ENCODE peak calls at places on chromosome 3, in five cellular contexts. S, L, W, X and I are unnamed samples.

GRCh38 chr3:27093771-27094170 is 275.4 kb downstream of the NEK10 start:
- DNase-seq in S (no peak), L (no peak), W (peak; percentile 3), X (peak; percentile 6), I (no peak)

GRCh38 chr3:24505678-24506560 is 11.3 kb upstream of the THRB start:
- DNase-seq in S (no peak), L (no peak), W (no peak), X (peak; percentile 68), I (no peak)

GRCh38 chr3:195896361-195897080 is 11.8 kb downstream of the TNK2 start:
- DNase-seq in S (peak; percentile 60), L (no peak), W (no peak), X (no peak), I (no peak)

GRCh38 chr3:178381971-178382370 is 154.3 kb upstream of the KCNMB2 start:
- DNase-seq in S (no peak), L (no peak), W (no peak), X (no peak), I (no peak)

GRCh38 chr3:13073042-13073906 is at the start of gene IQSEC1:
- DNase-seq in S (peak; percentile 29), L (no peak), W (no peak), X (no peak), I (peak; percentile 86)

GRCh38 chr3:46907271-46907670 is 29.8 kb downstream of the PTH1R start:
- DNase-seq in S (no peak), L (no peak), W (no peak), X (no peak), I (no peak)

GRCh38 chr3:115146032-115146417 is 1.1 kb downstream of the ZBTB20 start:
- DNase-seq in S (peak; percentile 57), L (no peak), W (peak; percentile 32), X (peak; percentile 79), I (no peak)

GRCh38 chr3:47804571-47804970 is 1.6 kb downstream of the DHX30 start:
- DNase-seq in S (no peak), L (no peak), W (no peak), X (peak; percentile 97), I (no peak)

GRCh38 chr3:15295506-15295905 is 36.9 kb downstream of the SH3BP5 start:
- DNase-seq in S (no peak), L (no peak), W (no peak), X (peak; percentile 53), I (no peak)

GRCh38 chr3:161343986-161344385 is 27.3 kb downstream of the SPTSSB start:
- DNase-seq in S (no peak), L (no peak), W (no peak), X (no peak), I (no peak)

GRCh38 chr3:106208979-106209378 is 340.2 kb upstream of the CBLB start:
- DNase-seq in S (no peak), L (no peak), W (no peak), X (no peak), I (no peak)

GRCh38 chr3:135246027-135246426 is 451.0 kb downstream of the EPHB1 start:
- DNase-seq in S (no peak), L (no peak), W (no peak), X (no peak), I (no peak)

GRCh38 chr3:46442591-46443530 is 21.8 kb downstream of the LTF start:
- DNase-seq in S (peak; percentile 59), L (no peak), W (no peak), X (peak; percentile 72), I (no peak)

GRCh38 chr3:50194903-50195500 is 3.6 kb downstream of the GNAT1 start:
- DNase-seq in S (no peak), L (no peak), W (no peak), X (no peak), I (no peak)

GRCh38 chr3:147008886-147009285 is 397.5 kb downstream of the ZIC4 start:
- DNase-seq in S (no peak), L (no peak), W (no peak), X (no peak), I (no peak)

GRCh38 chr3:13072239-13073041 is 789 bp downstream of the IQSEC1 start:
- DNase-seq in S (no peak), L (no peak), W (no peak), X (no peak), I (no peak)

GRCh38 chr3:158213461-158213860 is 103.6 kb downstream of the RSRC1 start:
- DNase-seq in S (no peak), L (no peak), W (no peak), X (no peak), I (no peak)

GRCh38 chr3:113254171-113254947 is 43.0 kb downstream of the BOC start:
- DNase-seq in S (no peak), L (no peak), W (no peak), X (no peak), I (no peak)

GRCh38 chr3:38476157-38476756 is 19.9 kb upstream of the EXOG start:
- DNase-seq in S (no peak), L (no peak), W (no peak), X (no peak), I (no peak)

GRCh38 chr3:139916271-139916670 is 18.7 kb upstream of the CLSTN2 start:
- DNase-seq in S (no peak), L (no peak), W (no peak), X (no peak), I (no peak)

GRCh38 chr3:63937661-63938651 is 25.8 kb upstream of the SCAANT1 start:
- DNase-seq in S (peak; percentile 9), L (no peak), W (no peak), X (peak; percentile 86), I (no peak)

GRCh38 chr3:142794510-142794909 is 70.7 kb downstream of the TRPC1 start:
- DNase-seq in S (no peak), L (no peak), W (no peak), X (no peak), I (no peak)

GRCh38 chr3:150825916-150826377 is 63.0 kb upstream of the SIAH2 start:
- DNase-seq in S (peak; percentile 71), L (no peak), W (no peak), X (no peak), I (no peak)

GRCh38 chr3:192207239-192207638 is 520.1 kb downstream of the FGF12 start:
- DNase-seq in S (peak; percentile 20), L (no peak), W (no peak), X (no peak), I (no peak)

GRCh38 chr3:188656196-188656982 is 502.4 kb downstream of the LPP start:
- DNase-seq in S (peak; percentile 39), L (no peak), W (no peak), X (peak; percentile 27), I (no peak)

GRCh38 chr3:194255252-194256039 is 95.7 kb downstream of the CPN2 start:
- DNase-seq in S (peak; percentile 32), L (no peak), W (no peak), X (peak; percentile 37), I (no peak)

GRCh38 chr3:125280966-125281365 is 68.4 kb upstream of the SLC12A8 start:
- DNase-seq in S (peak; percentile 36), L (no peak), W (peak; percentile 19), X (no peak), I (no peak)

GRCh38 chr3:186782542-186783069 is 771 bp upstream of the EIF4A2 start:
- DNase-seq in S (no peak), L (peak; percentile 26), W (no peak), X (peak; percentile 52), I (no peak)

GRCh38 chr3:73479325-73479724 is 145.4 kb downstream of the PDZRN3 start:
- DNase-seq in S (peak; percentile 3), L (no peak), W (no peak), X (no peak), I (no peak)

GRCh38 chr3:171939578-171939977 is 96.4 kb downstream of the TMEM212 start:
- DNase-seq in S (peak; percentile 26), L (no peak), W (no peak), X (no peak), I (no peak)

GRCh38 chr3:70856414-70857162 is 544.1 kb upstream of the MDFIC2 start:
- DNase-seq in S (no peak), L (no peak), W (no peak), X (peak; percentile 72), I (no peak)

GRCh38 chr3:191882289-191882688 is 421.3 kb downstream of the PYDC2 start:
- DNase-seq in S (no peak), L (no peak), W (no peak), X (peak; percentile 51), I (no peak)

GRCh38 chr3:106619-107018 is 89.9 kb upstream of the CHL1 start:
- DNase-seq in S (no peak), L (no peak), W (no peak), X (no peak), I (no peak)